ENCODE peak calls at places on chromosomes 13 and 19, in nine cellular contexts. Q, N, V, X, L, R, Y, G and F are unnamed samples.

GRCh38 chr19:17090501-17091074 is 15.0 kb downstream of the MYO9B start:
- DNase-seq in G (no peak), L (no peak), N (no peak), Y (no peak), Q (no peak), V (no peak), R (no peak), X (no peak), F (no peak)

GRCh38 chr19:38685666-38686529 is 38.4 kb downstream of the ACTN4 start:
- DNase-seq in G (no peak), R (no peak), Y (no peak), L (no peak), Q (no peak), X (peak; percentile 85), N (no peak), V (no peak), F (no peak)

GRCh38 chr19:35399948-35400772 is 29.3 kb downstream of the GPR42 start:
- DNase-seq in N (no peak), X (no peak), Y (no peak), R (no peak), V (no peak), Q (no peak), G (no peak), L (no peak), F (no peak)

GRCh38 chr19:518292-519231 is 11.3 kb downstream of the TPGS1 start:
- DNase-seq in N (no peak), R (no peak), V (no peak), L (no peak), Y (no peak), Q (no peak), G (no peak), X (peak; percentile 93), F (no peak)

GRCh38 chr19:54638683-54639082 is 8.4 kb downstream of the LILRB1 start:
- DNase-seq in N (no peak), X (no peak), R (no peak), L (no peak), G (no peak), Y (no peak), Q (no peak), V (no peak), F (no peak)

GRCh38 chr13:98856983-98857382 is 104.5 kb upstream of the SLC15A1 start:
- DNase-seq in X (no peak), N (no peak), Q (peak; percentile 49), V (no peak), G (no peak), L (no peak), R (no peak), Y (no peak), F (no peak)

GRCh38 chr19:34387446-34387810 is 16.8 kb upstream of the PDCD2L start:
- DNase-seq in G (no peak), R (no peak), N (no peak), Y (no peak), X (peak; percentile 26), L (no peak), V (no peak), Q (no peak), F (no peak)

GRCh38 chr19:17757125-17757524 is 5.8 kb downstream of the FCHO1 start:
- DNase-seq in N (peak; percentile 76), L (no peak), V (peak; percentile 64), Y (no peak), Q (peak; percentile 45), X (no peak), G (peak; percentile 39), R (no peak), F (no peak)

GRCh38 chr13:29509999-29510586 is 85.4 kb downstream of the SLC7A1 start:
- DNase-seq in R (no peak), X (no peak), L (no peak), V (no peak), Q (no peak), G (no peak), Y (no peak), N (no peak), F (no peak)

GRCh38 chr19:11130824-11131455 is 24.6 kb downstream of the SPC24 start:
- DNase-seq in Y (no peak), G (peak; percentile 65), V (peak; percentile 85), X (peak; percentile 94), Q (peak; percentile 75), L (peak; percentile 80), R (peak; percentile 56), N (peak; percentile 83), F (peak; percentile 90)

GRCh38 chr13:104984296-104984818 is 1551.1 kb downstream of the EFNB2 start:
- DNase-seq in V (no peak), N (peak; percentile 24), G (no peak), X (no peak), Q (no peak), R (no peak), L (no peak), Y (peak; percentile 15), F (no peak)

GRCh38 chr13:29563941-29564340 is 31.5 kb downstream of the SLC7A1 start:
- DNase-seq in L (no peak), Q (no peak), Y (no peak), R (no peak), G (no peak), V (no peak), N (no peak), X (no peak), F (no peak)

GRCh38 chr19:48645652-48646191 is at the start of gene CA11:
- DNase-seq in R (no peak), G (no peak), N (no peak), Y (no peak), Q (no peak), X (peak; percentile 93), L (no peak), V (no peak), F (no peak)

GRCh38 chr19:32351807-32352630 is 6.6 kb downstream of the ZNF507 start:
- DNase-seq in L (no peak), X (no peak), G (no peak), N (no peak), Q (no peak), R (no peak), V (peak; percentile 41), Y (peak; percentile 82), F (no peak)